ENCODE peak calls at places on chromosome 2, in nine cellular contexts. O, K, Z, S, W, R, Y, D and X are unnamed samples.

GRCh38 chr2:161171595-161171929 is 11.3 kb downstream of the TANK start:
- DNase-seq in D (peak), W (no peak), S (no peak), O (peak), K (no peak), Y (no peak), Z (no peak), R (no peak), X (no peak)

GRCh38 chr2:54531558-54531957 is 75.4 kb downstream of the SPTBN1 start:
- DNase-seq in S (no peak), D (no peak), R (no peak), Z (peak), O (peak), W (no peak), Y (no peak), K (no peak), X (peak)

GRCh38 chr2:231861538-231861937 is 64.7 kb downstream of the NPPC start:
- DNase-seq in Z (no peak), K (no peak), W (no peak), D (no peak), Y (no peak), O (no peak), S (peak), R (no peak), X (no peak)

GRCh38 chr2:124501575-124502152 is 476.6 kb downstream of the CNTNAP5 start:
- DNase-seq in Y (no peak), S (peak), O (no peak), D (no peak), Z (no peak), W (no peak), K (no peak), R (no peak), X (no peak)

GRCh38 chr2:28362991-28363521 is 29.6 kb upstream of the FOSL2 start:
- DNase-seq in D (no peak), S (peak), W (no peak), R (no peak), K (no peak), Y (no peak), O (no peak), Z (no peak), X (no peak)

GRCh38 chr2:222296311-222296736 is 2.5 kb downstream of the PAX3 start:
- DNase-seq in Z (no peak), S (no peak), R (no peak), Y (no peak), O (peak), W (no peak), D (no peak), K (no peak), X (no peak)

GRCh38 chr2:46590319-46590718 is 111.0 kb downstream of the TMEM247 start:
- DNase-seq in R (no peak), O (no peak), Z (no peak), Y (no peak), D (no peak), S (no peak), W (no peak), K (no peak), X (no peak)

GRCh38 chr2:217653240-217653639 is 349.6 kb downstream of the TNS1 start:
- DNase-seq in W (no peak), Z (peak), O (peak), D (peak), R (no peak), K (no peak), S (no peak), Y (no peak), X (peak)

GRCh38 chr2:179332903-179333302 is 68.3 kb upstream of the SESTD1 start:
- DNase-seq in K (no peak), S (no peak), O (peak), R (no peak), W (no peak), Y (no peak), Z (peak), D (peak), X (peak)

GRCh38 chr2:13046557-13047165 is 329.9 kb downstream of the TRIB2 start:
- DNase-seq in S (peak), W (no peak), D (peak), Y (no peak), R (no peak), O (peak), Z (peak), K (no peak), X (peak)

GRCh38 chr2:163719278-163719677 is 16.5 kb downstream of the FIGN start:
- DNase-seq in W (no peak), Y (no peak), O (no peak), S (no peak), K (no peak), D (no peak), Z (no peak), R (no peak), X (no peak)

GRCh38 chr2:227473019-227473461 is 1.1 kb downstream of the AGFG1 start:
- DNase-seq in R (no peak), Z (peak), O (peak), W (no peak), Y (no peak), K (no peak), S (peak), D (peak), X (peak)